ENCODE peak calls at places on chromosomes 11 and 22, in ten cellular contexts. K, Y, X, C, P, Q, E, O, T and V are unnamed samples.
A peak's percentile ranks its signal among the peaks of the same experiment; 100 is the strongest.

GRCh38 chr11:1650918-1651262 is 21.3 kb downstream of the KRTAP5-5 start:
- DNase-seq in K (no peak), Y (no peak), X (no peak), C (no peak), P (no peak), Q (no peak), E (no peak), O (no peak), T (no peak), V (no peak)

GRCh38 chr11:12768731-12769673 is 94.8 kb downstream of the TEAD1 start:
- DNase-seq in K (no peak), Y (no peak), X (no peak), C (no peak), P (no peak), Q (no peak), E (no peak), O (no peak), T (no peak), V (no peak)

GRCh38 chr22:34105461-34106062 is 185.3 kb upstream of the LARGE1 start:
- DNase-seq in K (peak; percentile 53), Y (no peak), X (no peak), C (no peak), P (no peak), Q (peak; percentile 81), E (peak; percentile 39), O (peak; percentile 41), T (no peak), V (peak; percentile 71)

GRCh38 chr11:105937738-105938137 is 84.3 kb downstream of the MSANTD4 start:
- DNase-seq in K (no peak), Y (no peak), X (no peak), C (peak; percentile 23), P (no peak), Q (no peak), E (no peak), O (no peak), T (peak; percentile 79), V (no peak)

GRCh38 chr22:42338502-42338901 is 68.0 kb upstream of the TCF20 start:
- DNase-seq in K (no peak), Y (no peak), X (no peak), C (no peak), P (no peak), Q (no peak), E (no peak), O (no peak), T (no peak), V (no peak)

GRCh38 chr11:64800633-64801464 is 2.2 kb downstream of the MAP4K2 start:
- DNase-seq in K (no peak), Y (no peak), X (no peak), C (no peak), P (no peak), Q (no peak), E (no peak), O (no peak), T (no peak), V (no peak)

GRCh38 chr11:44793350-44794090 is 66.8 kb downstream of the TSPAN18 start:
- DNase-seq in K (no peak), Y (no peak), X (no peak), C (no peak), P (no peak), Q (no peak), E (peak; percentile 17), O (no peak), T (peak; percentile 65), V (peak; percentile 71)

GRCh38 chr11:27472398-27473016 is at the start of gene LGR4:
- DNase-seq in K (peak; percentile 92), Y (peak; percentile 85), X (peak; percentile 55), C (peak; percentile 90), P (peak; percentile 53), Q (peak; percentile 95), E (peak; percentile 98), O (peak; percentile 93), T (peak; percentile 96), V (peak; percentile 94)

GRCh38 chr11:8028766-8029165 is 41.6 kb downstream of the EIF3F start:
- DNase-seq in K (no peak), Y (no peak), X (no peak), C (no peak), P (no peak), Q (no peak), E (peak; percentile 63), O (no peak), T (no peak), V (no peak)

GRCh38 chr22:27518583-27519437 is 282.7 kb downstream of the MN1 start:
- DNase-seq in K (no peak), Y (no peak), X (no peak), C (no peak), P (no peak), Q (no peak), E (no peak), O (no peak), T (no peak), V (no peak)

DNA sequence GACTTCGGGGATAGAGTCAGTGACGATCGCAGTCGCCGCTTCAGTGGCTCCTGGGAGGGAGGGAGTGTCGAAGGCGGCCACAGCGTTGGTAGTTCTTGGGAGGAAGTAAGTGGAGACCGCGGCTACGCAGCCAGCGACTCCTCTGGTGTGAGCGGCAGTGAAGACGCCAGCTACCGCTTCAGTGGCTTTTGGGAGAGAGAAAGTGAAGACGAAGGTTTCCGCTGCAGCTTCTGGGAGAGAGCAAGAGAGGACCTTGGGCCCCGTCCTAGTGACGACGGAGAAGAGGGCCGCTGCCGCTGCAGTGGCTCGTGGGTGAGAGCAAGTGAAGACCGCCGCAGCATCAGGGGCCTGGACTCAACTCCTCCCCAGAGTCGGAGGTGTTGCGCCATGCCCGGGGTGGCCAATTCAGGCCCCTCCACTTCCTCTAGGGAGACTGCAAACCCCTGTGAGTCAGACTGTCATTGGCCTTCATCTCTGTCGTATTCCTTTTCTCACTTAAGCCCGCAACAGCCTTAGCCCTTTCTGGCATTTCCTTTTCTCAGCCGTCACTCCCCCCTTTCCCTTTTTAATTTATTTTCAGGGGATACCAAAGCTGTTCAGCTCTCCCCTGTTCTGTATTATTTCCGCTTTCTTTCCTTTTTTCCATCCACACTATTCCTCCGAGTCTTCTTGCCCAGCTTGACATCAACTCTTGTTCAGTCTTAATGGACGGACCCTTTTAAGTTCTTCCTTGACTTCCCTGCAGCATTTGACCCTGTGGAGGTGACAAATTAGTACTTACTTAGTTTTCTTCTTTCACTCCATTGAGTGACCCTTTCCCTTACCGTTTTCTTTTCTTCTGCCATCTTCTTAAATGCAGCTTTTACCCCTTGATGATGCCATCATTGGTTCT is 1.0 kb downstream of the ANKRD42 start:
- DNase-seq in K (peak; percentile 60), Y (peak; percentile 41), X (peak; percentile 72), C (peak; percentile 82), P (no peak), Q (peak; percentile 62), E (peak; percentile 58), O (peak; percentile 37), T (peak; percentile 76), V (peak; percentile 83)
- H3K4me3 ChIP-seq in K (peak overlapping the region; percentile 85), Y (peak overlapping the region; percentile 89), X (peak overlapping the region; percentile 92), C (peak overlapping the region; percentile 94), P (peak overlapping the region; percentile 91), Q (peak overlapping the region; percentile 77), E (peak overlapping the region; percentile 82), O (peak overlapping the region; percentile 97), T (peak overlapping the region; percentile 69), V (peak overlapping the region; percentile 91)

GRCh38 chr11:128547946-128548654 is 39.3 kb downstream of the ETS1 start:
- DNase-seq in K (no peak), Y (no peak), X (no peak), C (no peak), P (no peak), Q (no peak), E (no peak), O (no peak), T (no peak), V (no peak)
- H3K4me3 ChIP-seq in K (peak overlapping the region; percentile 69), Y (peak overlapping the region; percentile 36), X (peak overlapping the region; percentile 22), C (peak overlapping the region; percentile 54), P (peak overlapping the region; percentile 64), Q (peak overlapping the region; percentile 45), E (peak overlapping the region; percentile 31), O (peak overlapping the region; percentile 62), T (peak overlapping the region; percentile 52), V (peak overlapping the region; percentile 60)

DNA sequence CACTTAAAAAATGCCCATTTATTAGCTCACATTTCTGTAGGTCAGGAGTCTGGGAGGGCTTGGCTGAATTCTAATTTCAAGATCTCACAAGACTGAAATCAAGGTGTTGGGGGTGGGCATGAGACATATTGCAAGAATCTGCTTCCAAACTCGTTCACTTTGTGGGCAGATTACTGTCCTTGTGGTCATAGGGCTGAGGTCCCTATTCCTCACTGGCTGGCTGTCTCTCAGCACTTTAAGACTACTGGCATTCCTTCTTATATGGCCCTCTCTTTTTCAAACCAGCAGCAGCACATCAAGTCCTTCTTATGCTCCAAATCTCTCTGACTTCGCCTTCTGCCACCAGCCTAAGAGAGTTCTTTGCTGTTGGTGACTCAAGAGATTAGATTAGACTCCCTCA is 27.8 kb upstream of the MYOD1 start:
- DNase-seq in K (no peak), Y (no peak), X (no peak), C (no peak), P (no peak), Q (no peak), E (no peak), O (no peak), T (no peak), V (no peak)
- H3K4me3 ChIP-seq in K (no peak overlapping the region), Y (no peak overlapping the region), X (no peak overlapping the region), C (no peak overlapping the region), P (no peak overlapping the region), Q (no peak overlapping the region), E (no peak overlapping the region), O (no peak overlapping the region), T (no peak overlapping the region), V (no peak overlapping the region)

GRCh38 chr11:46345131-46345597 is 2.1 kb upstream of the DGKZ start:
- DNase-seq in K (peak; percentile 75), Y (no peak), X (peak; percentile 86), C (no peak), P (no peak), Q (no peak), E (no peak), O (peak; percentile 83), T (no peak), V (peak; percentile 86)

GRCh38 chr11:46343520-46343919 is 3.7 kb upstream of the DGKZ start:
- DNase-seq in K (no peak), Y (no peak), X (no peak), C (no peak), P (no peak), Q (no peak), E (no peak), O (no peak), T (no peak), V (no peak)

GRCh38 chr11:46339816-46340215 is 7.4 kb upstream of the DGKZ start:
- DNase-seq in K (no peak), Y (no peak), X (no peak), C (no peak), P (no peak), Q (no peak), E (no peak), O (no peak), T (peak; percentile 42), V (no peak)

GRCh38 chr11:46341454-46341853 is 5.8 kb upstream of the DGKZ start:
- DNase-seq in K (no peak), Y (no peak), X (no peak), C (no peak), P (no peak), Q (no peak), E (no peak), O (no peak), T (no peak), V (no peak)

DNA sequence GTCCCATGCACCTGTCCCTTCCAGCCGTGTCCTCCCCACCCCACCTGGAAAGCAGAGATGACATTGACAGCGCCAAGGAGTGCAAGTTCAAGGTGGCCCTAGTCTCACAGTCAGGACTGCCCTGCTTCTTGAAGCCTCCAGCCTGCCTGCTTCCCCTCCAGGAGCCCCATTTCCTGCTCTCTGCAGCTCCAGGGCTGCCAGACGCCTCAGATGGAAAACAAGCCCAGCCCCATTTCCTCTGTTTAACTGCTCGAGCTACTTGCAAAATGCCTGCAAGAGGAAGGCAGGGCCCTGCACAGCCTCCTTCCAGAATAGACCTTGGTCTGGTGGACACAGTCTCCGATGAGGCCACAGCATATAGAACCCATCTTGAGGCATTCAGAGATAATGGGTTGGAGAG is 5.0 kb upstream of the DGKZ start:
- DNase-seq in K (no peak), Y (no peak), X (no peak), C (no peak), P (no peak), Q (no peak), E (no peak), O (peak; percentile 64), T (peak; percentile 63), V (no peak)
- H3K4me3 ChIP-seq in K (no peak overlapping the region), Y (no peak overlapping the region), X (no peak overlapping the region), C (no peak overlapping the region), P (no peak overlapping the region), Q (no peak overlapping the region), E (no peak overlapping the region), O (no peak overlapping the region), T (no peak overlapping the region), V (no peak overlapping the region)